ENCODE peak calls at places on chromosomes 13 and 19, in four cellular contexts. One of them, this sample, is unnamed.

GRCh38 chr13:76522083-76522755 is 364.0 kb downstream of the KCTD12 start:
- DNase-seq in HepG2: no peak
- DNase-seq in A549: no peak
- DNase-seq in H1: no peak
- DNase-seq in this sample: no peak

GRCh38 chr13:109862627-109863026 is 76.2 kb upstream of the IRS2 start:
- DNase-seq in H1: no peak
- DNase-seq in HepG2: no peak
- DNase-seq in A549: no peak
- DNase-seq in this sample: no peak

GRCh38 chr13:47908200-47908902 is 92.7 kb downstream of the SUCLA2 start:
- DNase-seq in HepG2: peak; percentile 89
- DNase-seq in A549: no peak
- DNase-seq in H1: no peak
- DNase-seq in this sample: no peak

GRCh38 chr13:95494082-95494681 is 58.3 kb upstream of the CLDN10 start:
- DNase-seq in HepG2: peak; percentile 55
- DNase-seq in H1: no peak
- DNase-seq in A549: peak; percentile 75
- DNase-seq in this sample: peak; percentile 59

GRCh38 chr19:15642807-15643206 is 2.1 kb downstream of the CYP4F3 start:
- DNase-seq in H1: no peak
- DNase-seq in A549: no peak
- DNase-seq in HepG2: no peak
- DNase-seq in this sample: no peak

GRCh38 chr13:73189766-73190165 is 131.0 kb downstream of the KLF5 start:
- DNase-seq in A549: no peak
- DNase-seq in H1: no peak
- DNase-seq in HepG2: no peak
- DNase-seq in this sample: no peak

GRCh38 chr13:89363144-89363543 is 1692.0 kb downstream of the SLITRK5 start:
- DNase-seq in A549: no peak
- DNase-seq in H1: no peak
- DNase-seq in HepG2: no peak
- DNase-seq in this sample: no peak

GRCh38 chr13:25930655-25931054 is 121.2 kb downstream of the SHISA2 start:
- DNase-seq in HepG2: no peak
- DNase-seq in H1: no peak
- DNase-seq in A549: no peak
- DNase-seq in this sample: no peak

GRCh38 chr19:52786078-52786463 is 520 bp downstream of the ZNF600 start:
- DNase-seq in H1: peak; percentile 55
- DNase-seq in A549: no peak
- DNase-seq in HepG2: no peak
- DNase-seq in this sample: peak; percentile 13

GRCh38 chr19:43470288-43470687 is 4.9 kb upstream of the LYPD3 start:
- DNase-seq in H1: no peak
- DNase-seq in HepG2: no peak
- DNase-seq in A549: no peak
- DNase-seq in this sample: no peak

GRCh38 chr13:110913322-110913721 is 1.5 kb downstream of the ANKRD10 start:
- DNase-seq in A549: no peak
- DNase-seq in H1: no peak
- DNase-seq in HepG2: peak; percentile 28
- DNase-seq in this sample: no peak

GRCh38 chr13:43572601-43573360 is 214.0 kb downstream of the ENOX1 start:
- DNase-seq in H1: no peak
- DNase-seq in A549: no peak
- DNase-seq in HepG2: no peak
- DNase-seq in this sample: no peak

GRCh38 chr19:44748426-44749254 is at the start of gene BCL3:
- DNase-seq in HepG2: no peak
- DNase-seq in H1: no peak
- DNase-seq in A549: peak; percentile 89
- DNase-seq in this sample: peak; percentile 82

GRCh38 chr19:4054471-4055208 is 12.1 kb downstream of the ZBTB7A start:
- DNase-seq in H1: no peak
- DNase-seq in HepG2: no peak
- DNase-seq in A549: no peak
- DNase-seq in this sample: no peak

GRCh38 chr13:76425930-76426329 is 460.3 kb downstream of the KCTD12 start:
- DNase-seq in H1: no peak
- DNase-seq in A549: no peak
- DNase-seq in HepG2: no peak
- DNase-seq in this sample: no peak

GRCh38 chr19:42121666-42122069 is 10.6 kb downstream of the POU2F2 start:
- DNase-seq in HepG2: no peak
- DNase-seq in A549: no peak
- DNase-seq in H1: no peak
- DNase-seq in this sample: no peak

DNA sequence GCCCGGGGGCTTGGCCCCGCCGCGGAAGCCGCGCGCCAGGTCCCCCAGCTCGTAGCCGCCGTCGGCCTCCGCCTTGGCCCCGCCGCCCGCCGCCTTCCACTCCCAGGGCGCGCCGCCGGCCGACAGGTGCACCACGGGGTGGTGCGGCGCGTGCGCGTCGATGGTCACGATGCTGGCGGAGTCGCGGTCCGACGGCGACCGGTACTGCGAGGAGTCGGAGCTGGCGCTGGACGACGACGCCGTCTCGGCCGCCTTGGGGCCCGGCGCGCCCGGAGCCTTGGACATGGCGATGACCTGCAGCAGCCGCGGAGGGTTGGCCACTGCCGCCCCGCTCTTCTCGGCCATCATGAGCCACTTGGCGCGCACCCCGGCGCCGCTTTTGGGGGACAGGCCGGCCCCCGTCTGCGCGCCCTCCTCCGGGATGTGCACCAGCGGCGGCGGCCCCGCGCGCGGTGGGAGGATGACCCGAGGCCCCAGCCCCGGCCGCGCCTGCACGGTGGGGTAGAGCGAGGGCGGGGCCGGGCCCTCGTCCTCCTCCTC is 8.9 kb downstream of the PLPPR3 start:
- DNase-seq in A549: no peak
- DNase-seq in HepG2: no peak
- DNase-seq in H1: no peak
- DNase-seq in this sample: peak; percentile 21
- TF ChIP-seq USF2 in A549: no peak
- TF ChIP-seq USF2 in HepG2: no peak
- TF ChIP-seq USF2 in H1: no peak
- TF ChIP-seq USF2 in this sample: no peak

DNA sequence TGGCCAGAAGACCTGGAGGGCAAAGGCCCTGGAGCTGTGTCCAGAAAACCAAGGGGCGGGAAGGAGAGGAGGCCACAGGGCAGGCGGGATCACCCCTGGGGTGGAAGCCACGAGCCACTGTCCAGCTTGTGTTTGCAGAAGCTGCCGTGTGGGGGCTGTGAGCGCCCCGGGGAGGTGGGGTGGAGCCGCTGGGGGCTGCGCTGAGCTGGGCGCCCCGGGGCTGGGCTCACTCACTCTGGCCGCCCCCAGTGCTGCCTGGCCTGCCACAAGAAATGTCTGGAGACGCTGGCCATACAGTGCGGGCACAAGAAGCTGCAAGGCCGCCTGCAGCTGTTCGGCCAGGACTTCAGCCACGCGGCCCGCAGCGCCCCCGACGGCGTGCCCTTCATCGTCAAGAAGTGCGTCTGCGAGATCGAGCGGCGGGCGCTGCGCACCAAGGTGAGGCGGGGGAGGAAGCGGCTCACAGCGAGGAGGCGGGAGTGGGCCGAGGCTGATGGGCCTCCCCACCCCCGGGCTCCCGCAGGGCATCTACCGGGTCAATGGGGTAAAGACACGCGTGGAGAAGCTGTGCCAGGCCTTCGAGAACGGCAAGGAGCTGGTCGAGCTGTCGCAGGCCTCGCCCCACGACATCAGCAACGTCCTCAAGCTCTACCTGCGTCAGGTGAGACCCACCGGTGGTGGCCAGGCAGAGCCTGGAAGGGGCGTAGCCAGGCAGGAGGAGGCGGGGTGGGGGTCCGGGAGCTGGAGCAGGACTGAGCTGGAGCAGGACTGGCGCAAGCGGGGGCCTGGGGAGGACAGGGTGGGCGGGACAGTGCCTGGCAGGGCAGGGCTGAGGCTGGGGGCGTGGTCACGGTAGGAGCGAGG is 13.6 kb downstream of the POLR2E start:
- DNase-seq in H1: peak; percentile 98
- DNase-seq in HepG2: no peak
- DNase-seq in A549: no peak
- DNase-seq in this sample: no peak
- TF ChIP-seq CTCF in H1: no peak
- TF ChIP-seq CTCF in HepG2: no peak
- TF ChIP-seq CTCF in A549: no peak
- TF ChIP-seq CTCF in this sample: no peak

GRCh38 chr13:24802074-24802473 is 38.1 kb downstream of the RNF17 start:
- DNase-seq in HepG2: no peak
- DNase-seq in A549: peak; percentile 19
- DNase-seq in H1: no peak
- DNase-seq in this sample: no peak
- TF ChIP-seq CHD2 in HepG2: no peak
- TF ChIP-seq CHD2 in A549: no peak
- TF ChIP-seq CHD2 in H1: no peak
- TF ChIP-seq CHD2 in this sample: no peak

GRCh38 chr19:21571316-21571715 is 65.9 kb downstream of the ZNF429 start:
- DNase-seq in H1: no peak
- DNase-seq in A549: no peak
- DNase-seq in HepG2: no peak
- DNase-seq in this sample: no peak

GRCh38 chr19:21574607-21575006 is 69.2 kb downstream of the ZNF429 start:
- DNase-seq in H1: no peak
- DNase-seq in A549: no peak
- DNase-seq in HepG2: no peak
- DNase-seq in this sample: no peak

GRCh38 chr19:21569497-21569870 is 64.1 kb downstream of the ZNF429 start:
- DNase-seq in HepG2: no peak
- DNase-seq in A549: no peak
- DNase-seq in H1: no peak
- DNase-seq in this sample: no peak

GRCh38 chr19:21566073-21566472 is 60.7 kb downstream of the ZNF429 start:
- DNase-seq in A549: no peak
- DNase-seq in HepG2: no peak
- DNase-seq in H1: no peak
- DNase-seq in this sample: no peak

GRCh38 chr19:21568816-21569496 is 63.6 kb downstream of the ZNF429 start:
- DNase-seq in A549: no peak
- DNase-seq in HepG2: no peak
- DNase-seq in H1: no peak
- DNase-seq in this sample: no peak
- TF ChIP-seq USF2 in A549: no peak
- TF ChIP-seq USF2 in HepG2: no peak
- TF ChIP-seq USF2 in H1: no peak
- TF ChIP-seq USF2 in this sample: no peak

DNA sequence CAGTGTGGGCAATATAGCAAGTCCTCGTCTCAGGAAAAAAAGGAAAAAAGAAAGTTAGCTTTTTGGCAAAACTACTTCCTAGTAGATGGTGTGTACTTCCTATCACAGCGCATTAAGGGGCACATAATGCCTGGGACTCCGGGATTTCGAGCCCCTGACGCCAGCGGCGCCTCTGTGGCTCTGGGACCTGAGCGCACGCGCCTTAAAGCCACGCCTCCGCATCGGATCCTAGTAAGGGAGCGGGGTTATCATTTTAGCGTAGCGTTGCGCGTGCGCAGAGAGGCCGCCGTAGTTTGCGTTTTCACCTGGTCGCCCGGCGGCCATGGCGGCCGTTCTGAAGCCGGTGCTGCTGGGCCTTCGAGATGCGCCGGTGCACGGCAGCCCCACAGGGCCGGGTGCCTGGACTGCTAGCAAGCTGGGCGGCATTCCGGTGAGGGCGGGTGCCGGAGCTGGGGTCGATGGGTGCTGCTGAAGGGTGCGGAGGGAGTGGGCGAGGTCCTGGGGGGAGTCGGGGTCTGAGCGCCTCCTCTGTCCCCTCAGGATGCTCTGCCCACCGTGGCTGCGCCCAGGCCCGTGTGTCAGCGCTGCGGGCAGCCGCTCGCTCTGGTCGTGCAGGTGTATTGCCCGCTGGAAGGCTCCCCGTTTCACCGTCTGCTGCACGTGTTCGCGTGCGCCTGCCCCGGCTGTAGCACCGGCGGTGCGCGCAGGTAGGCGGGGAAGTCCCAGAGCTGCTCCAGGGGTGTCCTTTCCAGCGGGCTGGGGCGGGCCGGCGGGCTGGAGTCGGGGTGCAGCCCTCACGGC is at the start of gene PDCD2L:
- DNase-seq in HepG2: peak; percentile 89
- DNase-seq in A549: peak; percentile 97
- DNase-seq in H1: peak; percentile 97
- DNase-seq in this sample: peak; percentile 97
- TF ChIP-seq CTCF in HepG2: peak; percentile 4
- TF ChIP-seq CTCF in A549: no peak
- TF ChIP-seq CTCF in H1: no peak
- TF ChIP-seq CTCF in this sample: no peak

GRCh38 chr19:39303373-39304184 is 7.4 kb downstream of the IFNL1 start:
- DNase-seq in HepG2: peak; percentile 82
- DNase-seq in A549: peak; percentile 66
- DNase-seq in H1: no peak
- DNase-seq in this sample: no peak
- TF ChIP-seq CHD2 in HepG2: no peak
- TF ChIP-seq CHD2 in A549: no peak
- TF ChIP-seq CHD2 in H1: no peak
- TF ChIP-seq CHD2 in this sample: no peak

GRCh38 chr13:99151516-99151915 is 49.1 kb upstream of the UBAC2 start:
- DNase-seq in HepG2: no peak
- DNase-seq in H1: no peak
- DNase-seq in A549: peak; percentile 70
- DNase-seq in this sample: peak; percentile 71
- TF ChIP-seq USF2 in HepG2: no peak
- TF ChIP-seq USF2 in H1: no peak
- TF ChIP-seq USF2 in A549: peak; percentile 43
- TF ChIP-seq USF2 in this sample: peak; percentile 55

GRCh38 chr19:13078897-13079541 is 23.6 kb downstream of the LYL1 start:
- DNase-seq in A549: no peak
- DNase-seq in HepG2: no peak
- DNase-seq in H1: no peak
- DNase-seq in this sample: no peak

GRCh38 chr19:13076320-13076719 is 26.3 kb downstream of the LYL1 start:
- DNase-seq in H1: no peak
- DNase-seq in A549: no peak
- DNase-seq in HepG2: no peak
- DNase-seq in this sample: no peak

GRCh38 chr19:13079542-13079986 is 23.1 kb downstream of the LYL1 start:
- DNase-seq in A549: no peak
- DNase-seq in HepG2: no peak
- DNase-seq in H1: no peak
- DNase-seq in this sample: peak; percentile 88

GRCh38 chr19:13076787-13077186 is 25.9 kb downstream of the LYL1 start:
- DNase-seq in A549: no peak
- DNase-seq in HepG2: no peak
- DNase-seq in H1: no peak
- DNase-seq in this sample: no peak

GRCh38 chr19:13077233-13077632 is 25.4 kb downstream of the LYL1 start:
- DNase-seq in H1: no peak
- DNase-seq in A549: no peak
- DNase-seq in HepG2: no peak
- DNase-seq in this sample: no peak
- TF ChIP-seq CTCF in H1: no peak
- TF ChIP-seq CTCF in A549: no peak
- TF ChIP-seq CTCF in HepG2: no peak
- TF ChIP-seq CTCF in this sample: no peak

This sample was measured in K562.